ENCODE peak calls at places on chromosomes 13 and 19, in ten cellular contexts. W is NCI-H524; E is amygdala; U is LHCN-M2; C is CD8-positive, alpha-beta T cell; S is head of caudate nucleus; R is pancreas; D is NAMALWA; B is lung microvascular endothelial cell; A is activated T-helper 9 cell treated with anti-CD3 and anti-CD28 coated beads, Interleukin-2, amount 50 U/mL, for 16 hours. G is an unnamed sample.

GRCh38 chr19:14459703-14460102 is 15.5 kb downstream of the PTGER1 start:
- DNase-seq in R (peak; percentile 8), C (no peak), A (no peak), W (no peak), E (no peak), S (no peak), U (no peak), D (no peak), B (no peak), G (no peak)

GRCh38 chr19:35117017-35117570 is 1.5 kb downstream of the FXYD3 start:
- DNase-seq in D (no peak), C (no peak), B (no peak), A (no peak), U (no peak), W (peak; percentile 89), R (no peak), E (no peak), S (no peak), G (no peak)

GRCh38 chr13:110885966-110886365 is 28.9 kb downstream of the ANKRD10 start:
- DNase-seq in C (no peak), A (no peak), E (no peak), B (no peak), S (no peak), D (no peak), U (peak; percentile 51), R (no peak), W (no peak), G (no peak)

GRCh38 chr19:36182612-36183454 is 30.6 kb upstream of the COX7A1 start:
- DNase-seq in B (no peak), C (no peak), E (no peak), R (no peak), U (peak; percentile 21), S (no peak), D (no peak), W (no peak), A (no peak), G (no peak)

GRCh38 chr13:23752111-23753001 is 136.8 kb downstream of the MIPEP start:
- DNase-seq in S (no peak), D (no peak), E (no peak), C (no peak), A (no peak), U (no peak), W (no peak), R (no peak), B (no peak), G (no peak)

GRCh38 chr19:17327068-17327653 is 7.5 kb downstream of the ANO8 start:
- DNase-seq in B (no peak), D (no peak), R (no peak), W (no peak), A (no peak), S (no peak), U (no peak), E (no peak), C (no peak), G (no peak)

GRCh38 chr13:41054919-41055619 is 6.2 kb upstream of the WBP4 start:
- DNase-seq in U (no peak), D (peak; percentile 67), R (no peak), W (no peak), E (no peak), A (no peak), S (no peak), B (no peak), C (no peak), G (no peak)

GRCh38 chr19:34124828-34125227 is 47.5 kb upstream of the LSM14A start:
- DNase-seq in W (no peak), U (no peak), R (no peak), E (no peak), C (no peak), S (no peak), D (no peak), A (no peak), B (no peak), G (no peak)